ENCODE peak calls at places on chromosomes 2 and 18, in seven cellular contexts. D is endothelial cell; W is heart right ventricle; I is tibial artery; V is OCI-LY7; Z is A549; R is CD8-positive, alpha-beta T cell. F is an unnamed sample.

GRCh38 chr2:45268631-45269030 is 259.4 kb upstream of the SIX2 start:
- DNase-seq in Z (no peak), I (no peak), D (no peak), W (no peak), R (no peak), V (no peak), F (no peak)

GRCh38 chr2:198376677-198377076 is 572.3 kb downstream of the PLCL1 start:
- DNase-seq in I (no peak), R (no peak), D (no peak), W (no peak), V (no peak), Z (peak), F (no peak)

GRCh38 chr18:31278609-31279071 is 39.3 kb upstream of the DSG1 start:
- DNase-seq in I (no peak), R (no peak), W (no peak), Z (no peak), V (no peak), D (no peak), F (no peak)

GRCh38 chr18:53754154-53754553 is 470.3 kb downstream of the MBD2 start:
- DNase-seq in R (no peak), I (no peak), Z (no peak), V (no peak), W (no peak), D (no peak), F (no peak)

GRCh38 chr2:35973132-35973736 is 382.3 kb upstream of the CRIM1 start:
- DNase-seq in I (no peak), Z (peak), W (no peak), D (peak), R (no peak), V (peak), F (no peak)

GRCh38 chr18:13338318-13338717 is 119.8 kb downstream of the LDLRAD4 start:
- DNase-seq in R (no peak), I (no peak), W (no peak), Z (no peak), V (no peak), D (no peak), F (no peak)

GRCh38 chr18:49814147-49814499 is 790 bp upstream of the ACAA2 start:
- DNase-seq in I (peak), Z (peak), D (peak), W (peak), V (no peak), R (peak), F (no peak)

GRCh38 chr18:26548144-26549102 is at the start of gene KCTD1:
- DNase-seq in Z (peak), R (peak), D (peak), I (peak), V (peak), W (peak), F (peak)

GRCh38 chr2:100070078-100070477 is 72.3 kb downstream of the AFF3 start:
- DNase-seq in D (no peak), R (no peak), V (no peak), W (no peak), Z (no peak), I (no peak), F (no peak)

GRCh38 chr2:12106440-12107080 is 360.1 kb downstream of the LPIN1 start:
- DNase-seq in Z (peak), W (peak), D (no peak), V (no peak), I (peak), R (no peak), F (no peak)

GRCh38 chr18:35616664-35617423 is 35.3 kb downstream of the GALNT1 start:
- DNase-seq in Z (peak), D (peak), V (peak), R (peak), W (peak), I (no peak), F (no peak)

GRCh38 chr2:148533685-148534084 is 110.9 kb upstream of the EPC2 start:
- DNase-seq in D (no peak), R (no peak), W (no peak), Z (no peak), I (no peak), V (no peak), F (no peak)

GRCh38 chr2:65278450-65279030 is 50.9 kb downstream of the ACTR2 start:
- DNase-seq in D (no peak), V (no peak), Z (no peak), I (no peak), R (no peak), W (peak), F (no peak)

GRCh38 chr2:105325389-105325963 is 4.1 kb downstream of the TGFBRAP1 start:
- DNase-seq in D (no peak), V (no peak), R (no peak), Z (no peak), W (no peak), I (no peak), F (no peak)

GRCh38 chr2:17768894-17769293 is 15.0 kb downstream of the GEN1 start:
- DNase-seq in Z (no peak), W (no peak), R (no peak), I (no peak), D (no peak), V (no peak), F (no peak)

GRCh38 chr18:26227051-26227672 is 917 bp downstream of the TAF4B start:
- DNase-seq in D (no peak), W (peak), Z (peak), I (no peak), R (no peak), V (no peak), F (no peak)

GRCh38 chr18:30730915-30731314 is 311.6 kb downstream of the DSC3 start:
- DNase-seq in W (no peak), V (no peak), R (no peak), I (no peak), Z (no peak), D (no peak), F (no peak)

GRCh38 chr2:174166261-174166660 is 82.1 kb downstream of the OLA1 start:
- DNase-seq in V (no peak), W (no peak), R (no peak), I (no peak), Z (no peak), D (no peak), F (no peak)

GRCh38 chr2:10009811-10010781 is 33.3 kb upstream of the KLF11 start:
- DNase-seq in Z (no peak), D (no peak), I (peak), R (no peak), V (no peak), W (peak), F (no peak)

GRCh38 chr2:133561045-133561852 is 7.0 kb downstream of the NCKAP5 start:
- DNase-seq in D (no peak), V (peak), R (no peak), I (no peak), Z (peak), W (peak), F (no peak)

GRCh38 chr2:234164499-234165409 is 114.3 kb downstream of the SPP2 start:
- DNase-seq in Z (no peak), W (no peak), V (peak), D (no peak), I (no peak), R (peak), F (peak)

GRCh38 chr18:9109523-9109922 is 7.0 kb downstream of the NDUFV2 start:
- DNase-seq in V (no peak), W (no peak), D (no peak), Z (no peak), I (no peak), R (no peak), F (no peak)

GRCh38 chr18:13107074-13107473 is 111.5 kb upstream of the LDLRAD4 start:
- DNase-seq in R (no peak), Z (no peak), W (no peak), V (no peak), I (no peak), D (no peak), F (no peak)

GRCh38 chr2:221166283-221166682 is 405.8 kb downstream of the EPHA4 start:
- DNase-seq in I (no peak), R (no peak), Z (no peak), W (no peak), V (peak), D (no peak), F (no peak)

GRCh38 chr2:158932246-158932645 is 36.2 kb upstream of the TANC1 start:
- DNase-seq in D (no peak), V (no peak), I (no peak), W (no peak), R (no peak), Z (no peak), F (no peak)

GRCh38 chr18:56188521-56188920 is 449.9 kb downstream of the TXNL1 start:
- DNase-seq in D (no peak), I (no peak), R (no peak), W (no peak), V (no peak), Z (no peak), F (no peak)

GRCh38 chr18:78146136-78146535 is 833.5 kb upstream of the SALL3 start:
- DNase-seq in I (no peak), V (no peak), Z (no peak), D (no peak), W (no peak), R (no peak), F (no peak)

DNA sequence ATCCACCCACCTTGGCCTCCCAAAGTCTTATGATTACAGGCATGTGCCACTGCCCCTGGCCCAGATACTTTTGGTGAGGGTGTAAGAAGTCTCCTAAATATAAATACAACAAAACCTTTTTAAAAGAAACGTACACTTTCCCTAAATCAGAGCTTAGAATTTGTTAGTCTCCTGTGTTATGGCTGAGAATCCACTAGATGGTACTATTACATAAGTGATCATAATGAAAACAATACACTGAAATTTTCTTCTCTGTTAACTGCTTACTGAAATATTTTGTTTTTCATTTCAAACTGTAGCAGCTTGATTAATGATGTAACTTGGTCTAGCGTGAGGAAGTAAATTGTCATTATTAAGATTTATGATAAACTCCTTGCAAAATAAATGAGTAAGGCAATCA is 74.8 kb upstream of the FAM98A start:
- DNase-seq in D (no peak), R (no peak), V (peak), Z (peak), W (no peak), I (no peak), F (no peak)
- TF ChIP-seq CTCF in D (peak), R (no peak), V (peak), Z (peak), W (peak), I (no peak), F (no peak)

DNA sequence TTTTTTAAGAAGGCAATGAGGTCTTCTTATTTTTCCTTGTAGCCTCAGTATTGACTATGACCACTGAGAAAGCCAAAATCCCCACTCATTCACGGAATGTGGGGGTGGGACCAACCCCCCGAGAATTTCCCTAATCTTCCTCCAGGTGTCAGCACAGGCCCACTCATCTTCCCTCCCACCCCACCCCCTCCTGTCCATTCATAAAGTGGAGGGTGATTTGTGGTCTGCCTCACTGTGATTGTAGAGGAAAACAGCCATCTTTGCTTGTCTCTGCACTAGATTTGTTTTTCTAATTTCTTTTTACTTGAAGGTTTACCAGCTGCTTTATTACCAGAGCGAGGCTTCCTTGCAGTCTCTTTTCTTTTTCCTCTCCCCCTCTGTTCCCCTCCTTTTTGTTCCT is 171.7 kb downstream of the ICOS start:
- DNase-seq in Z (peak), I (no peak), R (peak), V (peak), D (peak), W (peak), F (no peak)
- TF ChIP-seq CTCF in Z (peak), I (no peak), R (peak), V (peak), D (peak), W (peak), F (peak)

DNA sequence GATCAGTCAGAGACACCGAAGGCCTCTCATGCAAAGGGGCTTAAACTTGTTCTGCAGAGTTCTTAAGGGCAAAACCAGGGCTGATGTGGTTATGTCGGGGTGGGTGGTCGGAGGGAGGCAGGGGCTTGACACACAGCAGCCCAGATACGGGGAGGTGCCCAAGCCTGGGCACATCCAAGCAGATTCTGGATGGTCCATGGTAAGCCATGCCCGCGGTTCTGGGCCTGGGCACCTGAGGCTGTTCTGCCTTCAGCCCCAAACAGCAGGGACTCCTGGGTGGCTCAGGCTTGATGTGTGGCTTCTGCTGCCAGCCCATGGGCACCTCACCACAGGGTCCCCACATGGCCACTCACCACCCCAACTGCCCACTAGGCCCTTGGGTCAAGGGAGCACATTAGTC is 27.3 kb downstream of the STEAP3 start:
- DNase-seq in D (no peak), R (no peak), W (no peak), V (no peak), I (no peak), Z (no peak), F (no peak)
- TF ChIP-seq CTCF in D (no peak), R (no peak), W (no peak), V (no peak), I (no peak), Z (no peak), F (no peak)

GRCh38 chr2:86105252-86105968 is at the start of gene POLR1A:
- DNase-seq in W (peak), V (peak), Z (peak), I (peak), R (peak), D (peak), F (peak)
- TF ChIP-seq CTCF in W (no peak), V (no peak), Z (no peak), I (peak), R (no peak), D (no peak), F (no peak)

DNA sequence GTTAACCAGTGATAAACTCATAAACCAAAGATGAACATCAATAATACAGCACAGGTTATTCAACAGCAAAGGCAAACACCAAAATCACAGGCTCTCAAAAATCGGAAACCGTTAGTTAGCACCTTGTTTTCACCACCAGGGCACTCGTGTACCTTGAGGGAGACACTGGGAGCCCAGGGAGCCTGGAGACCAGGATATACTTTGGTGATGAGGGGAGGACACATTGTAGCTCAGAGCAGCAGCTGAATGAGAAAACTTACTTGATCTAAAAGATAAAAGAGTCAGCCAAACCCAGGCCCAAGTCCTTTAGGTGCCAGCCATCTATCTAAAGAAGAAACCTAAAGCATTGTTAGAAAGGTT is 19.4 kb downstream of the BCL11A start:
- DNase-seq in I (no peak), V (no peak), Z (no peak), R (no peak), D (no peak), W (no peak), F (no peak)
- TF ChIP-seq CTCF in I (no peak), V (peak), Z (no peak), R (no peak), D (no peak), W (no peak), F (no peak)

GRCh38 chr2:27152796-27153464 is 4.1 kb downstream of the TCF23 start:
- DNase-seq in Z (no peak), D (no peak), I (peak), V (peak), W (no peak), R (no peak), F (no peak)

GRCh38 chr2:27149575-27150405 is 986 bp downstream of the TCF23 start:
- DNase-seq in I (no peak), Z (no peak), V (no peak), W (no peak), R (no peak), D (no peak), F (no peak)

GRCh38 chr2:27150639-27151230 is 1.9 kb downstream of the TCF23 start:
- DNase-seq in V (no peak), D (no peak), I (no peak), Z (no peak), R (no peak), W (no peak), F (no peak)

GRCh38 chr2:27154481-27154880 is 5.7 kb downstream of the TCF23 start:
- DNase-seq in R (no peak), W (no peak), V (no peak), I (peak), Z (no peak), D (no peak), F (no peak)

GRCh38 chr2:27152102-27152795 is 3.4 kb downstream of the TCF23 start:
- DNase-seq in D (no peak), I (peak), Z (peak), R (no peak), W (no peak), V (no peak), F (no peak)
- TF ChIP-seq CTCF in D (no peak), I (no peak), Z (no peak), R (no peak), W (no peak), V (no peak), F (no peak)

GRCh38 chr2:162524192-162524591 is 180.3 kb downstream of the GCA start:
- DNase-seq in D (peak), W (no peak), I (no peak), Z (peak), V (no peak), R (no peak), F (no peak)
- TF ChIP-seq CTCF in D (no peak), W (no peak), I (no peak), Z (no peak), V (no peak), R (no peak), F (no peak)

F was measured in mesothelial cell of epicardium.